ENCODE peak calls at places on chromosome 20, in five cellular contexts. E, R, T, I and C are unnamed samples.

GRCh38 chr20:63254536-63255384 is 497 bp upstream of the NKAIN4 start:
- ATAC-seq in T (no peak), E (peak), R (no peak), I (no peak), C (no peak)

GRCh38 chr20:63178889-63179751 is 36.8 kb downstream of the YTHDF1 start:
- ATAC-seq in E (peak), T (peak), R (peak), I (peak), C (peak)

GRCh38 chr20:40433341-40433861 is 255.6 kb downstream of the MAFB start:
- ATAC-seq in R (no peak), E (no peak), T (no peak), I (no peak), C (no peak)

GRCh38 chr20:2900845-2901592 is 27.7 kb downstream of the PTPRA start:
- ATAC-seq in R (no peak), I (no peak), E (no peak), T (no peak), C (no peak)

GRCh38 chr20:53832499-53832898 is 237.9 kb downstream of the BCAS1 start:
- ATAC-seq in T (no peak), E (no peak), R (no peak), I (no peak), C (no peak)

GRCh38 chr20:44656447-44656846 is 4.9 kb upstream of the ADA start:
- ATAC-seq in T (no peak), I (no peak), E (no peak), R (no peak), C (no peak)

GRCh38 chr20:1623501-1624250 is 3.9 kb upstream of the SIRPB1 start:
- ATAC-seq in R (no peak), I (no peak), E (no peak), T (no peak), C (no peak)

GRCh38 chr20:33086052-33086722 is 6.7 kb downstream of the BPIFB4 start:
- ATAC-seq in I (no peak), R (no peak), T (no peak), E (no peak), C (no peak)

GRCh38 chr20:19098806-19099578 is 113.5 kb upstream of the SLC24A3 start:
- ATAC-seq in T (no peak), I (no peak), R (no peak), E (no peak), C (no peak)

GRCh38 chr20:50376179-50376887 is 133.8 kb upstream of the PTPN1 start:
- ATAC-seq in R (no peak), E (no peak), I (no peak), T (peak), C (no peak)

GRCh38 chr20:37915434-37915787 is 12.5 kb downstream of the VSTM2L start:
- ATAC-seq in T (no peak), E (no peak), R (no peak), I (no peak), C (no peak)

GRCh38 chr20:9978395-9979004 is 56.3 kb upstream of the ANKEF1 start:
- ATAC-seq in E (peak), I (peak), T (peak), R (peak), C (peak)

GRCh38 chr20:63968136-63968927 is 1.4 kb downstream of the ZNF512B start:
- ATAC-seq in R (no peak), I (no peak), T (no peak), E (no peak), C (no peak)

GRCh38 chr20:19565721-19566120 is 192.3 kb upstream of the RIN2 start:
- ATAC-seq in I (no peak), E (no peak), T (no peak), R (no peak), C (no peak)

GRCh38 chr20:57869951-57870315 is 160.1 kb upstream of the PMEPA1 start:
- ATAC-seq in R (no peak), E (no peak), I (no peak), T (no peak), C (no peak)

GRCh38 chr20:56608376-56608775 is 20.7 kb upstream of the TFAP2C start:
- ATAC-seq in I (no peak), E (no peak), T (no peak), R (no peak), C (no peak)

GRCh38 chr20:22582386-22582959 is 1.9 kb downstream of the FOXA2 start:
- ATAC-seq in R (no peak), I (no peak), T (no peak), E (no peak), C (no peak)

GRCh38 chr20:32527447-32528055 is 57.6 kb downstream of the NOL4L start:
- ATAC-seq in I (peak), E (no peak), T (no peak), R (no peak), C (no peak)

GRCh38 chr20:15977026-15977425 is 596.2 kb downstream of the KIF16B start:
- ATAC-seq in R (no peak), I (no peak), E (no peak), T (no peak), C (no peak)

GRCh38 chr20:63017076-63017825 is 10.5 kb upstream of the BHLHE23 start:
- ATAC-seq in R (no peak), E (no peak), T (no peak), I (no peak), C (no peak)

GRCh38 chr20:9407805-9408421 is 106.5 kb upstream of the LAMP5 start:
- ATAC-seq in R (peak), T (no peak), E (peak), I (peak), C (peak)

GRCh38 chr20:57713505-57713903 is 3.7 kb upstream of the PMEPA1 start:
- ATAC-seq in E (no peak), R (no peak), T (no peak), I (no peak), C (no peak)

GRCh38 chr20:25540273-25540672 is 45.1 kb downstream of the NINL start:
- ATAC-seq in E (no peak), I (no peak), T (no peak), R (no peak), C (no peak)

GRCh38 chr20:53660947-53661381 is 67.3 kb upstream of the ZNF217 start:
- ATAC-seq in T (peak), I (no peak), E (peak), R (peak), C (no peak)

GRCh38 chr20:1943267-1944002 is 48.2 kb downstream of the SIRPA start:
- ATAC-seq in I (no peak), R (no peak), T (no peak), E (no peak), C (no peak)

GRCh38 chr20:8036771-8037170 is 17.2 kb upstream of the TMX4 start:
- ATAC-seq in E (no peak), T (no peak), R (peak), I (no peak), C (no peak)

GRCh38 chr20:25005661-25006060 is 13.1 kb upstream of the APMAP start:
- ATAC-seq in E (no peak), R (no peak), T (no peak), I (no peak), C (no peak)

GRCh38 chr20:57788936-57789613 is 79.3 kb upstream of the PMEPA1 start:
- ATAC-seq in R (no peak), I (no peak), E (no peak), T (no peak), C (no peak)

GRCh38 chr20:44166008-44166407 is 21.0 kb downstream of the JPH2 start:
- ATAC-seq in I (no peak), R (no peak), T (no peak), E (no peak), C (no peak)

GRCh38 chr20:49160057-49160929 is 27.8 kb downstream of the STAU1 start:
- ATAC-seq in T (no peak), I (no peak), R (peak), E (peak), C (peak)

GRCh38 chr20:17587831-17588230 is 18.0 kb downstream of the DSTN start:
- ATAC-seq in T (no peak), R (no peak), E (no peak), I (no peak), C (no peak)

GRCh38 chr20:13458860-13459451 is 179.8 kb downstream of the TASP1 start:
- ATAC-seq in I (no peak), E (no peak), T (peak), R (no peak), C (no peak)

GRCh38 chr20:14992071-14992654 is 654.8 kb upstream of the FLRT3 start:
- ATAC-seq in I (no peak), R (no peak), T (no peak), E (no peak), C (no peak)

GRCh38 chr20:47464380-47465101 is 37.1 kb upstream of the NCOA3 start:
- ATAC-seq in R (no peak), I (no peak), E (no peak), T (no peak), C (no peak)

GRCh38 chr20:2245637-2246036 is 50.2 kb upstream of the TGM3 start:
- ATAC-seq in R (no peak), I (no peak), T (no peak), E (no peak), C (no peak)